ENCODE peak calls at places on chromosomes 2 and 18, in four cellular contexts. V, H, Y and S are unnamed samples.

GRCh38 chr2:460861-461260 is 173.0 kb upstream of the ALKAL2 start:
- DNase-seq in H (no peak), Y (no peak), V (no peak), S (no peak)

GRCh38 chr2:85355521-85355920 is 952 bp downstream of the ELMOD3 start:
- DNase-seq in H (no peak), V (no peak), Y (no peak), S (no peak)

GRCh38 chr2:118865106-118865505 is 17.7 kb upstream of the EN1 start:
- DNase-seq in H (no peak), Y (no peak), V (peak; percentile 80), S (no peak)

GRCh38 chr2:7468955-7469354 is 551.7 kb downstream of the RNF144A start:
- DNase-seq in Y (no peak), V (no peak), H (no peak), S (no peak)

GRCh38 chr2:238883315-238884004 is 35.6 kb downstream of the TWIST2 start:
- DNase-seq in H (no peak), Y (no peak), V (no peak), S (no peak)

GRCh38 chr2:39431592-39432316 is 5.3 kb downstream of the MAP4K3 start:
- DNase-seq in V (no peak), H (no peak), Y (no peak), S (no peak)

GRCh38 chr18:49161627-49162026 is 210.9 kb upstream of the SMAD7 start:
- DNase-seq in Y (no peak), V (no peak), H (no peak), S (no peak)

GRCh38 chr2:121232626-121233265 is 52.3 kb downstream of the TFCP2L1 start:
- DNase-seq in Y (no peak), V (no peak), H (no peak), S (no peak)

GRCh38 chr2:170917219-170917851 is 11.7 kb upstream of the GORASP2 start:
- DNase-seq in Y (no peak), H (no peak), V (no peak), S (no peak)